ENCODE peak calls at places on chromosomes 1 and 21, in ten cellular contexts. One of them, this sample, is unnamed.

GRCh38 chr1:103284270-103284669 is 175.9 kb upstream of the COL11A1 start:
- DNase-seq in M059J: no peak
- DNase-seq in A549: no peak
- DNase-seq in heart right ventricle: no peak
- DNase-seq in hepatocyte: no peak
- DNase-seq in type B pancreatic cell: no peak
- DNase-seq in PC-3: no peak
- DNase-seq in stimulated activated CD4-positive, alpha-beta T cell treated with anti-CD3 and anti-CD28 coated beads, Interleukin-4, amount 100 ng/mL, for 48 hours: no peak
- DNase-seq in AG09319: peak
- DNase-seq in anterior cingulate cortex: no peak
- DNase-seq in this sample: no peak

GRCh38 chr1:239539856-239540255 is 153.5 kb downstream of the CHRM3 start:
- DNase-seq in M059J: no peak
- DNase-seq in A549: no peak
- DNase-seq in heart right ventricle: no peak
- DNase-seq in hepatocyte: no peak
- DNase-seq in type B pancreatic cell: no peak
- DNase-seq in PC-3: no peak
- DNase-seq in stimulated activated CD4-positive, alpha-beta T cell treated with anti-CD3 and anti-CD28 coated beads, Interleukin-4, amount 100 ng/mL, for 48 hours: no peak
- DNase-seq in AG09319: no peak
- DNase-seq in anterior cingulate cortex: no peak
- DNase-seq in this sample: no peak

GRCh38 chr1:193221641-193222040 is 35.2 kb upstream of the B3GALT2 start:
- DNase-seq in M059J: peak
- DNase-seq in A549: no peak
- DNase-seq in heart right ventricle: no peak
- DNase-seq in hepatocyte: no peak
- DNase-seq in type B pancreatic cell: no peak
- DNase-seq in PC-3: no peak
- DNase-seq in stimulated activated CD4-positive, alpha-beta T cell treated with anti-CD3 and anti-CD28 coated beads, Interleukin-4, amount 100 ng/mL, for 48 hours: no peak
- DNase-seq in AG09319: no peak
- DNase-seq in anterior cingulate cortex: no peak
- DNase-seq in this sample: no peak

GRCh38 chr21:29115899-29116298 is 14.5 kb upstream of the MAP3K7CL start:
- DNase-seq in M059J: no peak
- DNase-seq in A549: no peak
- DNase-seq in heart right ventricle: no peak
- DNase-seq in hepatocyte: no peak
- DNase-seq in type B pancreatic cell: no peak
- DNase-seq in PC-3: no peak
- DNase-seq in stimulated activated CD4-positive, alpha-beta T cell treated with anti-CD3 and anti-CD28 coated beads, Interleukin-4, amount 100 ng/mL, for 48 hours: no peak
- DNase-seq in AG09319: no peak
- DNase-seq in anterior cingulate cortex: no peak
- DNase-seq in this sample: no peak

GRCh38 chr1:157289424-157290105 is 151.4 kb upstream of the ETV3 start:
- DNase-seq in M059J: no peak
- DNase-seq in A549: no peak
- DNase-seq in heart right ventricle: no peak
- DNase-seq in hepatocyte: no peak
- DNase-seq in type B pancreatic cell: no peak
- DNase-seq in PC-3: no peak
- DNase-seq in stimulated activated CD4-positive, alpha-beta T cell treated with anti-CD3 and anti-CD28 coated beads, Interleukin-4, amount 100 ng/mL, for 48 hours: no peak
- DNase-seq in AG09319: no peak
- DNase-seq in anterior cingulate cortex: no peak
- DNase-seq in this sample: no peak

GRCh38 chr1:170776147-170776734 is 112.3 kb downstream of the PRRX1 start:
- DNase-seq in M059J: no peak
- DNase-seq in A549: no peak
- DNase-seq in heart right ventricle: no peak
- DNase-seq in hepatocyte: no peak
- DNase-seq in type B pancreatic cell: no peak
- DNase-seq in PC-3: no peak
- DNase-seq in stimulated activated CD4-positive, alpha-beta T cell treated with anti-CD3 and anti-CD28 coated beads, Interleukin-4, amount 100 ng/mL, for 48 hours: no peak
- DNase-seq in AG09319: no peak
- DNase-seq in anterior cingulate cortex: no peak
- DNase-seq in this sample: no peak

GRCh38 chr1:79193211-79194079 is 186.9 kb upstream of the ADGRL4 start:
- DNase-seq in M059J: peak
- DNase-seq in A549: peak
- DNase-seq in heart right ventricle: no peak
- DNase-seq in hepatocyte: no peak
- DNase-seq in type B pancreatic cell: no peak
- DNase-seq in PC-3: peak
- DNase-seq in stimulated activated CD4-positive, alpha-beta T cell treated with anti-CD3 and anti-CD28 coated beads, Interleukin-4, amount 100 ng/mL, for 48 hours: no peak
- DNase-seq in AG09319: no peak
- DNase-seq in anterior cingulate cortex: no peak
- DNase-seq in this sample: no peak

GRCh38 chr1:68313736-68314594 is 81.6 kb upstream of the WLS start:
- DNase-seq in M059J: no peak
- DNase-seq in A549: no peak
- DNase-seq in heart right ventricle: no peak
- DNase-seq in hepatocyte: no peak
- DNase-seq in type B pancreatic cell: no peak
- DNase-seq in PC-3: peak
- DNase-seq in stimulated activated CD4-positive, alpha-beta T cell treated with anti-CD3 and anti-CD28 coated beads, Interleukin-4, amount 100 ng/mL, for 48 hours: no peak
- DNase-seq in AG09319: no peak
- DNase-seq in anterior cingulate cortex: no peak
- DNase-seq in this sample: no peak